ENCODE peak calls at places on chromosomes 4 and X, in nine cellular contexts. V, C, Y, K, I, H, W, A and Q are unnamed samples.

GRCh38 chrX:150478496-150479492 is 89.6 kb upstream of the MTM1 start:
- DNase-seq in V (no peak), C (no peak), Y (no peak), K (no peak), I (peak), H (no peak), W (no peak), A (no peak), Q (no peak)

GRCh38 chr4:138595731-138596465 is 353.7 kb upstream of the SLC7A11 start:
- DNase-seq in V (no peak), C (peak), Y (no peak), K (no peak), I (no peak), H (no peak), W (no peak), A (no peak), Q (no peak)

GRCh38 chr4:26753642-26754041 is 107.0 kb upstream of the STIM2 start:
- DNase-seq in V (no peak), C (no peak), Y (peak), K (no peak), I (no peak), H (no peak), W (no peak), A (no peak), Q (no peak)

GRCh38 chrX:1727531-1728027 is 112.7 kb downstream of the ASMT start:
- DNase-seq in V (peak), C (peak), Y (no peak), K (no peak), I (no peak), H (no peak), W (no peak), A (peak), Q (peak)

GRCh38 chr4:151004222-151004621 is 10.9 kb downstream of the LRBA start:
- DNase-seq in V (no peak), C (peak), Y (no peak), K (no peak), I (no peak), H (no peak), W (no peak), A (no peak), Q (no peak)

GRCh38 chrX:14899607-14900006 is 26.4 kb downstream of the MOSPD2 start:
- DNase-seq in V (no peak), C (peak), Y (peak), K (peak), I (no peak), H (no peak), W (no peak), A (no peak), Q (no peak)

GRCh38 chr4:184052616-184053015 is 147.5 kb downstream of the STOX2 start:
- DNase-seq in V (no peak), C (no peak), Y (no peak), K (no peak), I (no peak), H (no peak), W (no peak), A (no peak), Q (no peak)

GRCh38 chrX:152897216-152898144 is at the start of gene ZNF185:
- DNase-seq in V (no peak), C (no peak), Y (no peak), K (no peak), I (no peak), H (peak), W (no peak), A (peak), Q (no peak)

GRCh38 chr4:101262683-101263082 is 84.6 kb downstream of the PPP3CA start:
- DNase-seq in V (no peak), C (no peak), Y (no peak), K (no peak), I (no peak), H (no peak), W (no peak), A (no peak), Q (no peak)

GRCh38 chr4:7073526-7074390 is 5.9 kb upstream of the GRPEL1 start:
- DNase-seq in V (no peak), C (peak), Y (peak), K (no peak), I (no peak), H (no peak), W (no peak), A (peak), Q (no peak)

GRCh38 chr4:98092833-98093439 is 50.3 kb downstream of the STPG2 start:
- DNase-seq in V (no peak), C (peak), Y (no peak), K (peak), I (no peak), H (no peak), W (no peak), A (no peak), Q (no peak)

GRCh38 chr4:1192493-1193205 is 20.3 kb upstream of the SPON2 start:
- DNase-seq in V (peak), C (no peak), Y (no peak), K (no peak), I (no peak), H (no peak), W (no peak), A (peak), Q (no peak)